ENCODE peak calls at places on chromosomes 2 and 18, in six cellular contexts. O, Z, G, Y, L and V are unnamed samples.

GRCh38 chr18:8623549-8624106 is 14.4 kb downstream of the RAB12 start:
- DNase-seq in G (peak), Z (no peak), L (peak), O (no peak), Y (no peak), V (peak)

GRCh38 chr2:66255871-66256270 is 179.1 kb upstream of the MEIS1 start:
- DNase-seq in G (no peak), L (no peak), Y (no peak), Z (no peak), O (no peak), V (no peak)

GRCh38 chr2:63841254-63842022 is at the start of gene UGP2:
- DNase-seq in O (peak), Y (peak), Z (peak), L (peak), G (peak), V (peak)

GRCh38 chr2:224658776-224659175 is 57.4 kb downstream of the CCDC195 start:
- DNase-seq in G (no peak), O (no peak), Z (no peak), Y (no peak), L (no peak), V (no peak)

GRCh38 chr2:96325038-96325883 is at the start of gene ITPRIPL1:
- DNase-seq in Y (no peak), Z (no peak), G (no peak), L (peak), O (peak), V (no peak)

GRCh38 chr2:228559774-228560415 is 378.4 kb upstream of the SPHKAP start:
- DNase-seq in G (no peak), O (no peak), L (no peak), Z (no peak), Y (no peak), V (no peak)

GRCh38 chr2:152466925-152467676 is 132.1 kb downstream of the FMNL2 start:
- DNase-seq in L (no peak), Y (no peak), O (no peak), Z (no peak), G (peak), V (no peak)

GRCh38 chr18:76903386-76903785 is 81.0 kb downstream of the ZNF236 start:
- DNase-seq in Y (no peak), O (no peak), L (no peak), Z (no peak), G (no peak), V (no peak)

GRCh38 chr18:62751341-62751821 is 36.0 kb downstream of the PHLPP1 start:
- DNase-seq in Y (no peak), O (no peak), G (no peak), Z (no peak), L (no peak), V (no peak)

GRCh38 chr18:46152808-46153617 is 48.8 kb downstream of the HAUS1 start:
- DNase-seq in Y (no peak), O (no peak), Z (peak), L (no peak), G (peak), V (no peak)

GRCh38 chr2:99858951-99859596 is 283.3 kb downstream of the AFF3 start:
- DNase-seq in O (no peak), G (no peak), L (no peak), Y (no peak), Z (no peak), V (no peak)

GRCh38 chr18:12703714-12704113 is 872 bp downstream of the PSMG2 start:
- DNase-seq in O (peak), G (no peak), L (no peak), Z (no peak), Y (no peak), V (no peak)

GRCh38 chr18:12703096-12703567 is 290 bp downstream of the PSMG2 start:
- DNase-seq in G (no peak), L (no peak), Z (no peak), O (no peak), Y (no peak), V (no peak)

GRCh38 chr18:12701161-12701560 is 1.4 kb downstream of the CEP76 start:
- DNase-seq in O (no peak), Z (no peak), Y (no peak), L (no peak), G (no peak), V (no peak)

GRCh38 chr18:12702221-12703095 is at the start of the genes CEP76 and PSMG2:
- DNase-seq in L (peak), Z (no peak), O (peak), G (peak), Y (peak), V (peak)

DNA sequence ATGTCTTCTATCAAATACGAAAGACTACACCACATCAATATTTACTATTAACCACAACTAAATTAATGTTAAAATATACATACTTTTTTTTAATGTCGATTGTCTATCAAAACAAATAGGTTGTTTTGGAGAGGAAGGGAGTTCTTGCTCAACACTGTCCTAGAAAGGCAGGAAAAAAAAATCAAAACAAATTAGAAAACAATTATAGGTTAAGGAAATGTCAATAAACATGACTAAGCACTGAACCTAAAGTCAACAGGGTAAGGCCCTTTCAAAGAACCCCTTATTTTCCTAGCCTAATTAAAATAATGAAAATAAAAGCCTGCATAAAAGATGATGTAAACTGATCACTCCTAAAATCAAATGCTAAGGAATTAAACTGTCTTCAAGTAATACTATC is 2.8 kb downstream of the CEP76 start:
- DNase-seq in O (no peak), Y (no peak), Z (no peak), G (no peak), L (no peak), V (no peak)
- H3K27ac ChIP-seq in O (no peak), Y (no peak), Z (no peak), G (no peak), L (no peak), V (no peak)

GRCh38 chr2:136075466-136075865 is 42.5 kb downstream of the CXCR4 start:
- DNase-seq in G (no peak), Z (no peak), O (no peak), L (no peak), Y (no peak), V (no peak)
- H3K4me3 ChIP-seq in G (no peak), Z (no peak), O (no peak), L (no peak), Y (no peak), V (no peak)

DNA sequence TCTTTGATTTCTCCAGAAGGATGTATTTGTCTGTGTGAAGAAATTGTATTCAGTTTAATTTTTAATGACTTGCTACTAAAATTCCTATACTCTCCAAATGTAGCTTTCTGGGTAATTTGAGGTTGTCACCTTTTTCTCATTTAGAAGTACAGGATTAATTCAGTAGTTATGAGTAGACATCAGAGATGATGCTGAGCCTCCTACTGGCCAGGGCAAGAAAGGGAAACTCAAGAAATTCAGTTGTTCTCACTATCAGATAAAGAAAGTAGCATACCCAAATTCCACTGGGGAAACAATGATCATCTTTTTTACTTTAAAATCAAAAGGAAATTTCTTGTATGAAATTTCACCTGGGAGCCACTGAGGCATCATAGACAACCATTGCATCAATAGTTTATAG is 199.4 kb downstream of the SATB2 start:
- DNase-seq in G (no peak), O (no peak), Z (no peak), Y (no peak), L (no peak), V (no peak)
- TF ChIP-seq CTCF in G (no peak), O (no peak), Z (no peak), Y (no peak), L (no peak), V (no peak)

DNA sequence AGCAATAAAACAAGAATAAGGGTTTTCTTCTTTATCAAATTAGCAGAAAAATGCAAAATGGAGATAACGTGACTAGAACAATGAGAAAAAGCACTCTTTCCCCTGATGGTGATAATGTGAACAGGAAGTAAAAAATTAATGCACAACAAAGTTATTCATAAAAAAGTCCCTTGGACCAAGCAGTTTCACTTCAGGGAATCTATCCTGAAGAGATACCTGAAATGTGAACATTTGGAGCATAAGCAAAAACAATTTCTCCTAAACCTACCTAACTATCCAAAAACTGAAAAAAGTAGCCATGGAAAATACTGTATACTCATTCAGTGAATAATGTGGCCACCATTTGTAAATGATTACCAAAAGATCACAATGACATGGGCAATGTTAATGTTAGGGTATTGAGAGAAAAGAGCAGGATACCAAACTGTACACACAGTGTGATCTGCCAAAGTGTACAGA is 48.7 kb downstream of the TRIP12 start:
- DNase-seq in G (no peak), Y (no peak), Z (no peak), O (no peak), L (no peak), V (no peak)
- H3K27ac ChIP-seq in G (no peak), Y (no peak), Z (no peak), O (peak), L (no peak), V (no peak)

GRCh38 chr18:27723168-27723567 is 453.8 kb downstream of the CDH2 start:
- DNase-seq in L (no peak), Z (no peak), Y (no peak), G (no peak), O (no peak), V (no peak)
- H3K4me3 ChIP-seq in L (no peak), Z (no peak), Y (no peak), G (no peak), O (no peak), V (no peak)

DNA sequence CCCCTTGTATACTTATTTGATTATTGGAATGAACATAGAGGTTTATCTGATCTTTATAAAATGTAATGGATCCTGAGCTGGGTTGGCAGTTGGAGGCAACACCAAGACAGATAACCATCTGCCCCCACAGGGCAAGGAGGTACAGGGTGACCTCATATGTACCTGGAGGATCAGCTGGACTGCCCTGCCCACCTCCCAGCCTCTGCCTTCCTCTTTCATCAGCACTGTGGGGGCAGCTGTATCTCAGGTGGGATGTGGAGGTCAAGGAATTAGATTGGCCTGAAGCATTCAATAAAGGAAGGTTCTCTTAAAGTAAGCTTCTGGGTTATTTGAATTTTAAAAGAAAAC is 92.6 kb downstream of the LYPD6 start:
- DNase-seq in L (no peak), G (no peak), O (no peak), Z (peak), Y (no peak), V (no peak)
- TF ChIP-seq CTCF in L (no peak), G (no peak), O (no peak), Z (no peak), Y (no peak), V (no peak)